ENCODE peak calls at places on chromosomes 3 and 15, in four cellular contexts. J, T, G and U are unnamed samples.

GRCh38 chr3:123800352-123800682 is 83.8 kb downstream of the MYLK start:
- DNase-seq in T (no peak), J (no peak), G (no peak), U (no peak)

GRCh38 chr3:42747581-42747980 is 25.5 kb downstream of the CCDC13 start:
- DNase-seq in T (no peak), G (peak), J (peak), U (peak)

GRCh38 chr3:31092748-31093607 is 198.5 kb upstream of the GADL1 start:
- DNase-seq in J (no peak), G (peak), T (no peak), U (no peak)

GRCh38 chr3:81909756-81910155 is 148.3 kb upstream of the GBE1 start:
- DNase-seq in G (no peak), T (no peak), J (no peak), U (no peak)

GRCh38 chr3:40451551-40451950 is 5.6 kb upstream of the RPL14 start:
- DNase-seq in J (no peak), G (no peak), T (no peak), U (no peak)

GRCh38 chr15:75857886-75858285 is 14.6 kb downstream of the UBE2Q2 start:
- DNase-seq in G (no peak), T (no peak), J (no peak), U (no peak)

GRCh38 chr3:87900061-87900460 is 158.7 kb downstream of the CGGBP1 start:
- DNase-seq in J (no peak), G (no peak), T (no peak), U (no peak)

GRCh38 chr3:184558726-184559125 is 2.9 kb upstream of the EPHB3 start:
- DNase-seq in J (no peak), G (no peak), T (no peak), U (no peak)

GRCh38 chr15:73818308-73818985 is 54.9 kb upstream of the TBC1D21 start:
- DNase-seq in J (no peak), G (no peak), T (peak), U (no peak)

GRCh38 chr3:43013743-43014155 is 34.6 kb downstream of the GASK1A start:
- DNase-seq in J (peak), G (no peak), T (peak), U (no peak)

GRCh38 chr3:150925751-150926201 is 20.5 kb upstream of the MINDY4B start:
- DNase-seq in T (peak), G (no peak), J (peak), U (peak)

GRCh38 chr3:10955694-10956453 is 36.7 kb upstream of the SLC6A1 start:
- DNase-seq in G (no peak), T (no peak), J (no peak), U (no peak)

GRCh38 chr15:55457401-55458022 is 49.2 kb downstream of the PIERCE2 start:
- DNase-seq in T (no peak), G (no peak), J (no peak), U (no peak)

GRCh38 chr3:38773528-38773927 is 42.5 kb downstream of the SCN10A start:
- DNase-seq in T (no peak), J (no peak), G (no peak), U (no peak)